ENCODE peak calls at places on chromosomes 2 and 18, in eight cellular contexts. B is sigmoid colon, Z is upper lobe of right lung, P is choroid plexus epithelial cell, T is pancreas, U is foreskin fibroblast, Y is mammary epithelial cell, L is fibroblast of pulmonary artery. A is an unnamed sample.

GRCh38 chr18:59272221-59272888 is 899 bp downstream of the RAX start:
- DNase-seq in B (no peak), Z (no peak), U (peak; percentile 31), T (no peak), P (peak; percentile 6), Y (no peak), L (no peak), A (no peak)

GRCh38 chr2:239529313-239530015 is 128.6 kb upstream of the HDAC4 start:
- DNase-seq in P (no peak), Y (no peak), T (no peak), U (no peak), B (no peak), L (no peak), Z (no peak), A (no peak)

GRCh38 chr18:58235001-58235436 is 191.0 kb downstream of the NEDD4L start:
- DNase-seq in Z (no peak), U (no peak), T (no peak), P (no peak), L (no peak), Y (no peak), B (no peak), A (no peak)

GRCh38 chr2:7377861-7378569 is 460.8 kb downstream of the RNF144A start:
- DNase-seq in U (no peak), L (no peak), Y (peak; percentile 23), B (peak; percentile 66), P (no peak), T (peak; percentile 63), Z (peak; percentile 65), A (no peak)

GRCh38 chr2:44084850-44085249 is 83.8 kb upstream of the PPM1B start:
- DNase-seq in T (no peak), B (no peak), L (no peak), Z (no peak), Y (no peak), U (no peak), P (no peak), A (no peak)

GRCh38 chr2:24970483-24971299 is 1.1 kb downstream of the DNAJC27 start:
- DNase-seq in Z (no peak), B (peak; percentile 65), P (peak; percentile 48), Y (peak; percentile 47), T (no peak), L (peak; percentile 46), U (peak; percentile 61), A (no peak)

GRCh38 chr2:69255760-69256159 is 131.3 kb downstream of the GFPT1 start:
- DNase-seq in L (no peak), Y (no peak), P (no peak), U (no peak), Z (no peak), T (no peak), B (no peak), A (no peak)

GRCh38 chr2:46589381-46589780 is 110.0 kb downstream of the TMEM247 start:
- DNase-seq in L (no peak), P (no peak), T (no peak), Z (no peak), U (no peak), Y (no peak), B (no peak), A (no peak)

GRCh38 chr18:10907749-10908148 is 241.6 kb downstream of the PIEZO2 start:
- DNase-seq in Y (no peak), B (no peak), Z (no peak), P (no peak), T (no peak), U (no peak), L (no peak), A (no peak)

GRCh38 chr18:23735021-23735464 is 45.8 kb downstream of the LAMA3 start:
- DNase-seq in T (no peak), B (no peak), Z (no peak), Y (no peak), L (peak; percentile 75), U (peak; percentile 55), P (peak; percentile 82), A (no peak)

GRCh38 chr2:192007819-192008218 is 160.9 kb upstream of the CAVIN2 start:
- DNase-seq in L (peak; percentile 53), T (no peak), P (peak; percentile 37), B (no peak), U (peak; percentile 43), Z (no peak), Y (no peak), A (no peak)

GRCh38 chr18:40367576-40367975 is 1587.5 kb upstream of the PIK3C3 start:
- DNase-seq in Y (no peak), U (no peak), P (no peak), Z (no peak), T (no peak), B (no peak), L (no peak), A (no peak)

GRCh38 chr2:9417725-9418124 is 5.6 kb downstream of the ITGB1BP1 start:
- DNase-seq in L (no peak), P (no peak), Z (no peak), T (no peak), U (no peak), Y (no peak), B (no peak), A (no peak)

GRCh38 chr18:24127735-24128134 is 11.1 kb upstream of the CABYR start:
- DNase-seq in Y (no peak), U (no peak), T (no peak), L (no peak), B (no peak), P (no peak), Z (no peak), A (no peak)

GRCh38 chr2:118832071-118832790 is 15.2 kb downstream of the EN1 start:
- DNase-seq in B (no peak), Z (no peak), L (no peak), Y (no peak), U (no peak), P (no peak), T (no peak), A (no peak)

GRCh38 chr2:161063074-161063945 is 96.9 kb upstream of the TANK start:
- DNase-seq in U (peak; percentile 90), B (peak; percentile 91), T (peak; percentile 76), L (peak; percentile 91), Z (no peak), Y (peak; percentile 77), P (peak; percentile 91), A (peak; percentile 46)

GRCh38 chr18:13003466-13003896 is 12.3 kb downstream of the CEP192 start:
- DNase-seq in Y (peak; percentile 48), U (peak; percentile 79), B (no peak), L (peak; percentile 82), Z (no peak), T (no peak), P (peak; percentile 92), A (no peak)

GRCh38 chr2:178199334-178199733 is 5.0 kb downstream of the OSBPL6 start:
- DNase-seq in Z (no peak), U (no peak), B (no peak), L (no peak), P (no peak), Y (no peak), T (no peak), A (no peak)

DNA sequence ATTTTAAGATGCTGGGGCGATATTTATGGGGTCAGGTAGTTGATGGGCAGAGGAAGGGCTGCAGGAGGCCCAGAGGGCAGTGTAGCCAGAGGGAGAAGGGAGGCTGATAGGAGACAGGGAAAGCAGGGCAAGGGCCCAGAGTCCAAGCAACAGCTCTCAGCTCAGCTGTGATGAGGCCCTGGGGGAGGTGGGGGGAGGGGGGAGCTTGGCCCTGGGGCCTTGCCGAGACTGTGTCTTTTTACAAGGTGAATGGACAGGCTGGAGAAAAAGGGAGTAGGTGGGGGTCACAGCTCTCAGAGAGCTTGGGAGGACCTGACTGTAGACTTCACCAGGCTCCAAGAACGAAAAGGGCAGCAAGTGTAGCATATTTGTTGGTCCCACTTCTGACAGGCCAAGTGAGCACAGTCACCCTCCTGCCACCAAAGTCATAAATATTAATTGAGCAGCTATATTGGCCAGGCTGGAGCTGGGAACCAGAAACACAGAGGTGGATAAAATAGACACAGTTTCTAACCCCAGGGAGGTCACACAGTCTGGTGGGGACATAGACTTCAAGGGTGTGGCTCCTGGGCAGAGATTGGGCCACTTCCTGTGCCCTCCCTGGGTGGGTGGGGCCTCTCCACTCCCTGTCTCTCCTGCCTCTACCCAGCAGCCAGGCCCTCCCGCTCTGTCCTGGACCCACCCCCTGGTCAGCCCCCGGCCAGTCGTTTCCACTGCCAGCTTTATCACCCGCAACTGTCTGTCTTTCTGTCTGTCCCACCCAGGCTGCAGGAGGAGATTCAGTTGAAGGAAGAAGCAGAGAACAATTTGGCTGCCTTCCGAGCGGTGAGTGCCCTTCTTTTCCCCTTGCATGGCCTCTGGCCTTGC is 1.4 kb downstream of the DES start:
- DNase-seq in L (no peak), T (no peak), B (peak; percentile 91), Z (no peak), Y (no peak), P (no peak), U (no peak), A (no peak)
- H3K4me3 ChIP-seq in L (no peak overlapping the region), T (no peak overlapping the region), B (peak overlapping the region; percentile 60), Z (peak overlapping the region; percentile 6), Y (no peak overlapping the region), P (no peak overlapping the region), U (no peak overlapping the region), A (no peak overlapping the region)

GRCh38 chr2:116435648-116436047 is 1378.8 kb upstream of the DDX18 start:
- DNase-seq in B (no peak), T (no peak), L (no peak), Z (no peak), U (no peak), P (no peak), Y (no peak), A (no peak)
- TF ChIP-seq CTCF in B (no peak), T (no peak), L (no peak), Z (no peak), U (no peak), P (no peak), Y (no peak), A (no peak)

DNA sequence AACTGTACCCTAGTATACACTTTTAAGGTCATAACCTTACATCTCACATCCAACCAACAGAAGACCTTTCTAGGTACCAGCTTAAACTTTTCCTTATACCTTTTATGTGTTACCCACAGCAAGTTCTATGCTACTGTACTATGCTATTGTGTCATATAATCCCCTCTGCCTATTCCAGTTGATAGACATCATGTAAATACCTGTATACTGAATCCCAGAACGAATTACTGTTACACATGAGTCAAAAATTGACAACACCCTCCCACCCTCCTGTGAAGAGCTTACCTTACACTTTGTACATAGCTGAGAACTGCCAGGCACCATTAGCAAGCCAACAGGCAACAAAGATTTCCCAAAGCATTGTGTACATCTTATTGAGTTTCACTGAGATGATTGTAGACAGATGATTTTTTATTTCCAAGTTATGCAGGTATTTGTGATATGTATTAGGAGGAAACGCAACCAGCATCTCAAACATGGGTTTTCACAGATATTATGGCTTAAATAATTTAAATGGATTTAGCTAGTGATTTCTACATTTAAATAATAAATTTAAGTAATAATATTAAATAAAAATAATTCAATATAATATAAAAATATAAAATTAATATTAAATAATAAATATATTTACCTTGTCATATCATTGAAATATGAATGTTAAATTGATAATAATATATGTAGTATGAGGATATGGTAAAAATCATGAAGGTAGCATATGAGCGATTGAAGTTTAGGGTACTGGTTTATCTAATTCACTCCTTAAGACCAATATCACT is 43.0 kb upstream of the ANKRD44 start:
- DNase-seq in B (no peak), P (no peak), U (no peak), L (no peak), T (no peak), Z (no peak), Y (no peak), A (no peak)
- H3K4me3 ChIP-seq in B (no peak overlapping the region), P (no peak overlapping the region), U (no peak overlapping the region), L (no peak overlapping the region), T (no peak overlapping the region), Z (no peak overlapping the region), Y (no peak overlapping the region), A (no peak overlapping the region)

GRCh38 chr2:41283079-41283765 is 764.6 kb upstream of the PKDCC start:
- DNase-seq in B (no peak), L (no peak), P (peak; percentile 30), Z (no peak), Y (no peak), U (peak; percentile 1), T (no peak), A (no peak)
- TF ChIP-seq CTCF in B (no peak), L (no peak), P (peak; percentile 25), Z (no peak), Y (no peak), U (no peak), T (no peak), A (no peak)